ENCODE peak calls at places on chromosomes 11 and 22, in five cellular contexts. K is GM23248, R is PC-3, X is OCI-LY7, M is GM23338. A is an unnamed sample. For H3K4me1 and H3K9me2, the result is how much of the 10 kb centered on the place peaks cover.

GRCh38 chr11:94000641-94001040 is 20.5 kb upstream of the HEPHL1 start:
- DNase-seq in K (peak), R (peak), X (no peak), M (no peak), A (no peak)

GRCh38 chr11:117584056-117584830 is 212.8 kb downstream of the DSCAML1 start:
- DNase-seq in K (peak), R (no peak), X (no peak), M (no peak), A (peak)

GRCh38 chr11:2928605-2929510 is at the start of gene PHLDA2:
- DNase-seq in K (peak), R (peak), X (no peak), M (peak), A (no peak)

GRCh38 chr22:29030016-29030617 is 31.5 kb downstream of the C22orf31 start:
- DNase-seq in K (peak), R (peak), X (no peak), M (peak), A (no peak)

GRCh38 chr11:128482512-128483191 is 104.7 kb downstream of the ETS1 start:
- DNase-seq in K (peak), R (no peak), X (no peak), M (no peak), A (no peak)

GRCh38 chr22:26689553-26690301 is 32.3 kb downstream of the MIAT start:
- DNase-seq in K (no peak), R (no peak), X (no peak), M (peak), A (no peak)

GRCh38 chr11:65290448-65291165 is 24.1 kb upstream of the CDC42EP2 start:
- DNase-seq in K (peak), R (peak), X (no peak), M (no peak), A (no peak)

GRCh38 chr11:25733777-25734176 is 598.2 kb upstream of the ANO3 start:
- DNase-seq in K (peak), R (peak), X (no peak), M (peak), A (no peak)

GRCh38 chr11:9774591-9775392 is 110.9 kb downstream of the SWAP70 start:
- DNase-seq in K (peak), R (peak), X (no peak), M (no peak), A (no peak)

GRCh38 chr11:9773524-9773923 is 109.6 kb downstream of the SWAP70 start:
- DNase-seq in K (no peak), R (no peak), X (no peak), M (no peak), A (no peak)

GRCh38 chr11:9774109-9774508 is 110.2 kb downstream of the SWAP70 start:
- DNase-seq in K (no peak), R (no peak), X (no peak), M (no peak), A (no peak)

GRCh38 chr11:9771126-9771624 is 107.3 kb downstream of the SWAP70 start:
- DNase-seq in K (no peak), R (no peak), X (no peak), M (no peak), A (no peak)

GRCh38 chr11:9772218-9772617 is 108.3 kb downstream of the SWAP70 start:
- DNase-seq in K (no peak), R (no peak), X (no peak), M (no peak), A (no peak)
- H3K4me1 ChIP-seq in K (under half), R (under half), X (under half), M (under half), A (under half)

GRCh38 chr11:119172513-119172912 is 4.0 kb downstream of the NLRX1 start:
- DNase-seq in K (no peak), R (no peak), X (no peak), M (no peak), A (no peak)
- H3K9me2 ChIP-seq in K (under half), R (under half), X (under half), M (under half), A (under half)

GRCh38 chr22:37559901-37560681 is at the start of gene CDC42EP1:
- DNase-seq in K (peak), R (peak), X (no peak), M (peak), A (no peak)
- H3K4me1 ChIP-seq in K (under half), R (under half), X (under half), M (under half), A (under half)

DNA sequence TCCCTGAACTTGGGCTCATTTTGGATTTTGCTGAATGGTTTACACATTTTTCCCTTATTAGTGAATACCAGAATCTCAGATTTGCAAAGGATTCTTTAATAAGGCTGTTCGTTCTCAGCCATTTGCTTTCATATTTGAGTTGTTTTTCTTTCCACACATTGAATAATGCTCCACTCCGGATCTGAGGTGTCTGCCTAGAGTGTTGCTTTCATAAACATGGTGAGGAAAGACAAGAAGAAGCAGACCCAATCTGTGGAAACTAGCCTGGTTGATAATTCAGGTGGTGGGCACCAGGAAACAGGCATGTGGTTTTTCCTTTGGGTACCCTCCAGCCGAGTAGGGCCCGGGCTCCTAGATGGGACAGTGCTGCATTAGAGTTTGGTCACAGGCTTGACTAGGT is 35.0 kb downstream of the LDLRAD3 start:
- DNase-seq in K (no peak), R (no peak), X (no peak), M (no peak), A (no peak)
- H3K9me2 ChIP-seq in K (under half), R (under half), X (under half), M (under half), A (under half)

A was measured in Karpas-422.